ENCODE peak calls at places on chromosomes 2 and 18, in seven cellular contexts. D, R, H, S, A, X and Q are unnamed samples.

GRCh38 chr2:107027205-107027604 is 141.2 kb upstream of the ST6GAL2 start:
- DNase-seq in X (no peak), R (no peak), A (no peak), S (no peak), D (no peak), H (no peak), Q (no peak)

GRCh38 chr2:73285162-73285739 is 973 bp upstream of the FBXO41 start:
- DNase-seq in A (no peak), D (no peak), X (no peak), R (no peak), S (no peak), H (no peak), Q (no peak)

GRCh38 chr2:30135541-30135940 is 11.3 kb upstream of the YPEL5 start:
- DNase-seq in H (no peak), R (no peak), D (no peak), X (no peak), A (no peak), S (no peak), Q (no peak)

GRCh38 chr2:72893594-72894319 is 6.5 kb downstream of the SPR start:
- DNase-seq in S (peak), X (peak), R (no peak), A (peak), D (peak), H (peak), Q (no peak)

GRCh38 chr2:69214898-69215297 is 172.1 kb downstream of the GFPT1 start:
- DNase-seq in H (peak), X (peak), D (no peak), A (peak), R (no peak), S (peak), Q (no peak)

GRCh38 chr2:121723316-121723715 is 13.4 kb downstream of the NIFK start:
- DNase-seq in S (peak), X (no peak), D (no peak), H (no peak), R (no peak), A (no peak), Q (no peak)

GRCh38 chr2:129375587-129375986 is 603.9 kb upstream of the RAB6C start:
- DNase-seq in A (no peak), R (no peak), S (no peak), H (no peak), X (no peak), D (no peak), Q (no peak)

GRCh38 chr18:54947115-54947514 is 12.1 kb downstream of the CCDC68 start:
- DNase-seq in D (no peak), X (no peak), A (no peak), R (no peak), H (no peak), S (no peak), Q (peak)

DNA sequence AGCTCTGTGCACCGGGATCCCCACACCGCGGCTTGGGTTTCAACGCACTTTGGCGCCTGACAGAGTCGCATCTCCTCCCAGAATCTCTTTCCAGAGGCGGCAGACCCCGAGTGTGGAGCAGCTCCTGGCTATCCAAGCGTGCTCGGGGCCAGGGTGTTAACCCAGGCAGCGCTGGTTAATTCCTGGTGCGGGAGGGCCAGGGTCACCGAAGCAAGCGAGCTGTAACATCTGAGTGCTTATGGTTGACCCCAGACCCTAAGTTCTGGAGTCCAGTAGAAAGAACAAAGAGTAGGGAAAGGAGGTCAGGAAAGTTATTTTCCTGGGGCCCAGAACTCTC is 566 bp upstream of the OSR1 start:
- DNase-seq in X (no peak), D (no peak), S (no peak), A (no peak), R (no peak), H (no peak), Q (no peak)
- H3K9ac ChIP-seq in X (no peak), D (peak), S (no peak), A (peak), R (no peak), H (peak), Q (peak)

DNA sequence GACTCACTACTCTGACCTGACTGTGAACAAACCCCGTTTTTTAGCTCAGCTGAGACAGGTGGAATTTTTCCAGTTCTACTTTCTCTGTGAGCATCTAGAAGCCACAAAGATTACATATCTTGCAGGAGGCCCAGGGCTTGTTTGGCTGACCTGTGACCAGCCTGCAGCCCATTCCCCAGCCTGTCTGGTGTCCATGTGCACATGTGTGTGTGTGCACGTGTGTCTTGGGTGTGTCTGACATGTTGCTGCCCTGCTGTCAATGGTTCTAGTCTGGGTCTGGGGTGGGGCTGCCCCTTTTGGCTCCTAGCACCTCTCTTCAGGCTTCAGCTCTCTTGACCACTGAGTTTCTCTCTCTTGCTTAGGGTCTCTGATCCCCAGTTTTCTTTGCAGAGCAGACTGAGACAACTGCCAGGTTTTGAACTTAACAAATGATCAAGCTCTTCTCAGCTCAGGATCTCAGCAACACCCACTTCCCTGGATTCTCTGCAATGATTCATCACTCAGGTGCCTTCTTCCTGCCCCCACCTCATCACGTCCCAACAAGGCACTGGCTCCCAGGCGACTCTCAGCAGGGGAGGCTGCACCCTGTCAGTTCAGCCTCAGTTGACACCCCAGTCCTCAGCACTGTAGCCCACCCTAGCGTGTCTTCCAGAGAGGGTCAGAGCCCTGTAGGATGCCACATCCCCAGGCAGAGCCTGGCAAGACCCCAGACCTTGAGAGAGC is 130.3 kb downstream of the CELF4 start:
- DNase-seq in R (peak), X (no peak), H (no peak), D (no peak), S (no peak), A (no peak), Q (no peak)
- H3K9ac ChIP-seq in R (no peak), X (no peak), H (no peak), D (no peak), S (no peak), A (no peak), Q (no peak)

GRCh38 chr2:237214963-237215362 is 129.3 kb downstream of the COPS8 start:
- DNase-seq in D (no peak), H (no peak), S (peak), A (no peak), X (no peak), R (no peak), Q (no peak)

GRCh38 chr2:237222178-237222577 is 136.5 kb downstream of the COPS8 start:
- DNase-seq in A (peak), R (no peak), S (peak), H (peak), X (peak), D (no peak), Q (no peak)

GRCh38 chr2:237221443-237221842 is 135.8 kb downstream of the COPS8 start:
- DNase-seq in S (no peak), D (no peak), A (no peak), X (no peak), H (no peak), R (no peak), Q (no peak)

GRCh38 chr2:237217995-237218621 is 132.4 kb downstream of the COPS8 start:
- DNase-seq in R (no peak), H (no peak), A (no peak), X (no peak), S (peak), D (peak), Q (no peak)

GRCh38 chr2:237218756-237219155 is 133.1 kb downstream of the COPS8 start:
- DNase-seq in R (no peak), X (peak), D (no peak), H (no peak), A (no peak), S (peak), Q (no peak)
- H3K9ac ChIP-seq in R (no peak), X (peak), D (no peak), H (no peak), A (peak), S (peak), Q (no peak)

DNA sequence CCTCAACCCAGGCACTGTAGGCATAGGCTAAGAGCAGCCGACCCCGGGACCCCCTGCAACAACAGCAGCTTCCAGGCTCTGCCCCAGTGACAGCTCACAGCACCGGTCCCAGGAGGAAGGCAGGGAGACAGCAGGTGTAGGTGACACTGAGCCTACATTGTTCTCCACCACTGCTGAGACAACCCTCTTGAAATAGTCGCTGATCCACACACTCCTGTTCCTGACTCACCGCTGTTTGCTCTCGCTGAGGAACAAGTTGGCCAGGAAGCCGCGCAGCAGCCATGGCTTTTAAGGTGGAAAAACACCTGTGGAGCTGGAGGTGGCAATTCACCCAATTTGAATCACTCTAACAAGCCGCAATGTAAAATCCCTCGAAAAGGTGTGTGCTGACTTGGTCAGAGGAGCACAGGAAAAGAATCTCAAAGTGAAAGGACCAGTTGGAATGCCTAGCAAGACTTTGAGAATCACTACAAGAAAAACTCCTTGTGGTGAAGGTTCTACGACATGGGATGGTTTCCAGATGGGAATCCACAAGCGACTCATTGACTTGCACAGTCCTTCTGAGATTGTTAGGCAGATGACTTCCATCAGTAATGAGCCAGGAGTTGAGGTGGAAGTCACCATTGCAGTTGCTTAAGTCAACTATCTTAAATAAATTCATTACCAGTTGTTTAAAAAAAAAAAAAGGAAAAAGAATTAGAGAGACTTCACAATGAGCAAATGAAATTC is 167.5 kb downstream of the ARL4C start:
- DNase-seq in X (peak), D (no peak), A (peak), S (peak), H (peak), R (no peak), Q (peak)
- H3K9ac ChIP-seq in X (no peak), D (no peak), A (no peak), S (no peak), H (no peak), R (no peak), Q (no peak)

GRCh38 chr2:24402242-24403092 is 42.1 kb upstream of the ITSN2 start:
- DNase-seq in S (peak), R (no peak), D (no peak), X (no peak), H (no peak), A (no peak), Q (no peak)

GRCh38 chr2:24404582-24404981 is 44.2 kb upstream of the ITSN2 start:
- DNase-seq in R (no peak), A (no peak), X (peak), D (no peak), S (peak), H (peak), Q (no peak)

GRCh38 chr2:24403168-24403850 is 43.0 kb upstream of the ITSN2 start:
- DNase-seq in A (no peak), D (no peak), H (no peak), X (no peak), S (no peak), R (no peak), Q (no peak)

GRCh38 chr2:24399434-24400206 is 39.3 kb upstream of the ITSN2 start:
- DNase-seq in X (no peak), D (no peak), R (no peak), H (no peak), S (no peak), A (no peak), Q (no peak)

GRCh38 chr2:24400207-24400907 is 40.0 kb upstream of the ITSN2 start:
- DNase-seq in R (no peak), H (no peak), D (peak), S (no peak), A (no peak), X (no peak), Q (no peak)
- H3K9ac ChIP-seq in R (no peak), H (no peak), D (no peak), S (no peak), A (no peak), X (no peak), Q (no peak)